ENCODE peak calls at places on chromosomes 2 and 18, in eight cellular contexts. A is heart right ventricle, G is astrocyte of the spinal cord, W is lung, P is neural progenitor cell, F is GM12878, Y is IMR-90, S is HFF-Myc. B is an unnamed sample.

GRCh38 chr2:168736636-168737424 is 65.6 kb upstream of the NOSTRIN start:
- DNase-seq in A (no peak), W (no peak), G (no peak), Y (no peak), F (no peak), S (no peak), P (no peak), B (no peak)

GRCh38 chr2:113124181-113124961 is 3.0 kb upstream of the IL1RN start:
- DNase-seq in G (peak), W (no peak), A (no peak), Y (peak), P (no peak), F (peak), S (no peak), B (no peak)

GRCh38 chr2:112465373-112465772 is 16.6 kb upstream of the TTL start:
- DNase-seq in Y (peak), S (no peak), F (no peak), G (peak), P (peak), W (no peak), A (no peak), B (no peak)

GRCh38 chr2:42063383-42064171 is 15.8 kb downstream of the PKDCC start:
- DNase-seq in Y (peak), P (no peak), A (no peak), F (no peak), W (no peak), G (no peak), S (no peak), B (no peak)

GRCh38 chr2:63192889-63193778 is 142.5 kb downstream of the OTX1 start:
- DNase-seq in F (no peak), W (no peak), G (no peak), A (no peak), P (no peak), Y (no peak), S (no peak), B (no peak)

GRCh38 chr2:100563407-100564247 is 834 bp downstream of the PDCL3 start:
- DNase-seq in F (no peak), A (no peak), P (peak), S (no peak), Y (no peak), W (no peak), G (no peak), B (peak)

GRCh38 chr2:138035597-138036217 is 71.4 kb downstream of the HNMT start:
- DNase-seq in F (no peak), S (no peak), A (no peak), G (no peak), Y (no peak), P (peak), W (no peak), B (no peak)

GRCh38 chr2:128622916-128623620 is 304.4 kb upstream of the HS6ST1 start:
- DNase-seq in W (no peak), S (no peak), Y (peak), F (no peak), P (no peak), A (no peak), G (no peak), B (peak)

GRCh38 chr18:22284581-22285230 is 115.3 kb downstream of the GATA6 start:
- DNase-seq in P (no peak), W (no peak), S (no peak), Y (no peak), G (no peak), A (no peak), F (no peak), B (no peak)

GRCh38 chr18:79361766-79362522 is 33.8 kb upstream of the NFATC1 start:
- DNase-seq in A (no peak), S (no peak), P (no peak), Y (peak), G (peak), F (no peak), W (no peak), B (no peak)

GRCh38 chr2:169978402-169979017 is 151.3 kb downstream of the UBR3 start:
- DNase-seq in F (no peak), G (no peak), S (no peak), A (no peak), W (no peak), P (no peak), Y (no peak), B (no peak)

GRCh38 chr2:8623958-8624591 is 57.8 kb upstream of the ID2 start:
- DNase-seq in S (no peak), W (no peak), F (no peak), P (no peak), Y (no peak), G (no peak), A (no peak), B (peak)

GRCh38 chr2:209476367-209477191 is 52.7 kb downstream of the MAP2 start:
- DNase-seq in S (peak), A (no peak), W (no peak), P (no peak), G (peak), Y (peak), F (no peak), B (no peak)

GRCh38 chr2:230893338-230893737 is 28.6 kb downstream of the ITM2C start:
- DNase-seq in G (no peak), F (no peak), P (no peak), W (no peak), A (no peak), S (no peak), Y (no peak), B (no peak)

GRCh38 chr2:6913415-6914157 is 3.6 kb upstream of the RNF144A start:
- DNase-seq in A (no peak), G (no peak), P (no peak), S (no peak), W (no peak), Y (no peak), F (no peak), B (no peak)

GRCh38 chr2:19373352-19373751 is 14.9 kb upstream of the OSR1 start:
- DNase-seq in F (no peak), A (no peak), W (no peak), Y (no peak), P (no peak), S (no peak), G (no peak), B (no peak)

GRCh38 chr18:79068299-79068945 is 772 bp upstream of the ATP9B start:
- DNase-seq in W (no peak), G (peak), A (no peak), S (no peak), Y (no peak), F (peak), P (no peak), B (no peak)

GRCh38 chr2:71554706-71555056 is 101.3 kb downstream of the DYSF start:
- DNase-seq in F (no peak), W (no peak), G (no peak), P (no peak), Y (no peak), A (no peak), S (no peak), B (no peak)

GRCh38 chr18:75395137-75395536 is 32.4 kb downstream of the SMIM21 start:
- DNase-seq in A (no peak), P (no peak), Y (no peak), F (no peak), W (no peak), S (no peak), G (no peak), B (no peak)

GRCh38 chr2:237497820-237498128 is 10.7 kb downstream of the MLPH start:
- DNase-seq in W (peak), S (no peak), Y (peak), F (no peak), G (peak), A (no peak), P (no peak), B (no peak)

GRCh38 chr2:28430377-28430765 is 37.7 kb downstream of the FOSL2 start:
- DNase-seq in S (no peak), P (no peak), Y (no peak), G (no peak), A (no peak), F (no peak), W (no peak), B (no peak)

GRCh38 chr2:128789221-128789620 is 470.6 kb upstream of the HS6ST1 start:
- DNase-seq in A (no peak), F (no peak), G (no peak), Y (no peak), P (no peak), S (no peak), W (no peak), B (no peak)

GRCh38 chr18:70250781-70251180 is 38.1 kb upstream of the SOCS6 start:
- DNase-seq in S (no peak), A (no peak), Y (no peak), G (no peak), F (no peak), P (no peak), W (no peak), B (no peak)
- H3K4me3 ChIP-seq in S (no peak), A (no peak), Y (no peak), G (no peak), F (no peak), P (no peak), W (no peak), B (no peak)

GRCh38 chr18:61852496-61852895 is 40.3 kb downstream of the RNF152 start:
- DNase-seq in G (no peak), W (no peak), F (no peak), S (no peak), Y (no peak), P (no peak), A (no peak), B (no peak)

GRCh38 chr18:61855127-61855991 is 37.4 kb downstream of the RNF152 start:
- DNase-seq in W (no peak), Y (no peak), S (no peak), A (no peak), F (no peak), P (no peak), G (no peak), B (no peak)

GRCh38 chr18:61854578-61854977 is 38.2 kb downstream of the RNF152 start:
- DNase-seq in F (no peak), S (no peak), A (no peak), W (no peak), Y (peak), P (no peak), G (peak), B (no peak)

GRCh38 chr18:61859118-61859517 is 33.7 kb downstream of the RNF152 start:
- DNase-seq in P (no peak), Y (no peak), S (no peak), W (no peak), G (no peak), A (no peak), F (no peak), B (no peak)

GRCh38 chr18:61855992-61856378 is 36.8 kb downstream of the RNF152 start:
- DNase-seq in P (no peak), S (no peak), G (no peak), Y (no peak), F (no peak), W (no peak), A (no peak), B (no peak)
- TF ChIP-seq CTCF in P (no peak), S (no peak), G (no peak), Y (no peak), F (no peak), W (no peak), A (no peak), B (no peak)

DNA sequence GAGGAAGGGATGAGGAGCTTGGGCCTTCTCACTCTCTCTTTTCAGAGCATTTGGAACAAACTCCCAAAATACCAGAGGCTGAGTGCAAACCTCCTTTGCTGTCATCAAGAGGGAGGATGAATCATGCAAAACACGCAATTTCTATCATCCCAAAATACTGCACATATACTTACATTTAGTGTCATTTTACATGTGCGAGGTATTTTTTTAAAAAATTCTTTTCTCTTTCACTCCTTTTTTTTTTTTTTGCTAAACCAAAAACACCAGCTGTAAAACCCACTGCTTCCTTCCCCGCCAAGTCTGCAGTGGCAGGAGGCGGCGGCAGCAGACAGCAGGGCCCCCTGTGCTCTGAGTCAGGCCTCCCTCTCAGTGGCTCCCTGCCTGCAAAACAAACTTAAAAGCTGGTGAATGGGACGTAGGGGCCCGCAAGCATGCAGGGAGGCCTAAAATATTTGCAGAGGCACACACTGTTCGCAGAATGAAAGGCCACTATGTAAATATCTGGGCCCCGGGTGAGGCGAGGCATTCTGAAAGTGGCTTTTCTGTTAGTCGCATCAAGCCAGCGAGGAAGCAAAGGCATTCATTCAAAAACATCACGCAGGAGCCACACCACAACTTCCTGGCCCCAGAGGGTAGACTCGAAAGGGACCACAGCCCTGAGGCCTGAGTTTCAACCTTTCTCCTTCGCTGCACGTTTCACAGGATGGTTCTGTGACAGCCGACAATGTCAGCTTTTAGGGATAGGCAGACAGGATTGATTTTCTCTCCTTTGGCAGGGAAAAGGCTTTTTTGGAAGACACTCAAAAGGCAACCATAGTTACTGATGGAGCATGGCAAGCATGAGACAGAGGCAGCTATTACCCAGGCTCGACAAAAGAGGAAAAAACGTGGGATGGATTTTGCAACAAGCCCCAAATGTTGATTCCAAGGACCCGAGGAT is 73.4 kb downstream of the ACTR2 start:
- DNase-seq in P (peak), F (peak), A (peak), W (peak), G (peak), S (peak), Y (peak), B (no peak)
- H3K4me3 ChIP-seq in P (no peak), F (peak), A (peak), W (no peak), G (no peak), S (peak), Y (peak), B (no peak)

GRCh38 chr2:34547900-34548299 is 948.8 kb upstream of the FAM98A start:
- DNase-seq in G (no peak), Y (no peak), S (no peak), F (no peak), P (no peak), W (no peak), A (no peak), B (no peak)
- TF ChIP-seq CTCF in G (no peak), Y (no peak), S (no peak), F (no peak), P (no peak), W (no peak), A (no peak), B (no peak)

GRCh38 chr2:74845991-74846390 is 12.1 kb downstream of the HK2 start:
- DNase-seq in G (no peak), F (no peak), S (no peak), P (no peak), Y (peak), W (no peak), A (no peak), B (no peak)
- H3K4me3 ChIP-seq in G (no peak), F (no peak), S (peak), P (no peak), Y (no peak), W (no peak), A (peak), B (no peak)

GRCh38 chr2:119248751-119249150 is 25.1 kb downstream of the STEAP3 start:
- DNase-seq in W (no peak), A (no peak), P (no peak), F (no peak), S (no peak), Y (no peak), G (no peak), B (no peak)

GRCh38 chr2:119245841-119246230 is 22.2 kb downstream of the STEAP3 start:
- DNase-seq in F (no peak), W (no peak), G (no peak), S (no peak), P (no peak), A (no peak), Y (no peak), B (no peak)

GRCh38 chr2:119247844-119248271 is 24.2 kb downstream of the STEAP3 start:
- DNase-seq in P (no peak), A (no peak), Y (no peak), W (no peak), G (no peak), F (no peak), S (no peak), B (no peak)

GRCh38 chr2:119248311-119248710 is 24.7 kb downstream of the STEAP3 start:
- DNase-seq in P (no peak), S (no peak), F (no peak), Y (peak), A (no peak), W (no peak), G (peak), B (no peak)

GRCh38 chr2:119246884-119247843 is 23.5 kb downstream of the STEAP3 start:
- DNase-seq in S (no peak), W (no peak), G (no peak), P (no peak), F (no peak), Y (no peak), A (no peak), B (no peak)
- TF ChIP-seq CTCF in S (no peak), W (no peak), G (no peak), P (no peak), F (no peak), Y (no peak), A (no peak), B (no peak)

GRCh38 chr18:37873416-37873815 is 307.8 kb upstream of the CELF4 start:
- DNase-seq in Y (no peak), F (no peak), A (no peak), P (no peak), G (no peak), S (no peak), W (no peak), B (no peak)

GRCh38 chr18:37871583-37871982 is 306.0 kb upstream of the CELF4 start:
- DNase-seq in F (no peak), S (no peak), P (no peak), A (no peak), W (no peak), G (no peak), Y (no peak), B (no peak)

GRCh38 chr18:37869051-37869450 is 303.5 kb upstream of the CELF4 start:
- DNase-seq in A (no peak), P (no peak), G (no peak), F (no peak), Y (no peak), W (no peak), S (no peak), B (no peak)

GRCh38 chr18:37874721-37875120 is 309.1 kb upstream of the CELF4 start:
- DNase-seq in A (no peak), G (no peak), Y (no peak), P (no peak), S (no peak), W (no peak), F (no peak), B (no peak)
- H3K4me3 ChIP-seq in A (no peak), G (no peak), Y (no peak), P (no peak), S (no peak), W (no peak), F (no peak), B (no peak)